ENCODE peak calls at places on chromosomes 11 and 22, in five cellular contexts. C is activated CD4-positive, CD25-positive, alpha-beta regulatory T cell treated with anti-CD3 and anti-CD28 coated beads, Interleukin-2, amount 50 U/mL, for 16 hours; P is cardiac fibroblast; J is neural progenitor cell; D is non-pigmented ciliary epithelial cell. K is an unnamed sample.

GRCh38 chr11:113163291-113164030 is 150.9 kb upstream of the TTC12 start:
- DNase-seq in C (no peak), P (peak), D (no peak), J (no peak), K (no peak)

GRCh38 chr11:4063348-4063747 is 31.3 kb upstream of the RRM1 start:
- DNase-seq in C (no peak), D (no peak), P (peak), J (no peak), K (no peak)

GRCh38 chr22:48559647-48560388 is 1267.9 kb downstream of the BRD1 start:
- DNase-seq in D (no peak), C (no peak), J (no peak), P (no peak), K (no peak)

GRCh38 chr11:44877908-44878459 is 72.7 kb downstream of the TP53I11 start:
- DNase-seq in J (peak), C (no peak), D (no peak), P (peak), K (no peak)

GRCh38 chr11:118911880-118912741 is 13.6 kb downstream of the BCL9L start:
- DNase-seq in P (peak), C (peak), J (peak), D (no peak), K (peak)

GRCh38 chr11:34756591-34756990 is 135.7 kb downstream of the EHF start:
- DNase-seq in J (no peak), C (no peak), D (no peak), P (peak), K (no peak)

GRCh38 chr11:114167355-114168085 is 108.0 kb downstream of the ZBTB16 start:
- DNase-seq in D (no peak), P (no peak), J (no peak), C (no peak), K (no peak)

GRCh38 chr22:49332691-49333090 is 495.0 kb downstream of the BRD1 start:
- DNase-seq in D (no peak), P (no peak), C (no peak), J (no peak), K (no peak)

GRCh38 chr11:122277553-122277952 is 161.5 kb upstream of the BLID start:
- DNase-seq in D (no peak), C (no peak), J (no peak), P (no peak), K (no peak)

K was measured in lung microvascular endothelial cell.